ENCODE peak calls at places on chromosomes 13 and 19, in eight cellular contexts. One of them, this sample, is unnamed.

GRCh38 chr13:41613471-41613870 is 156.1 kb downstream of the RGCC start:
- DNase-seq in CD8-positive, alpha-beta memory T cell: no peak
- DNase-seq in psoas muscle: no peak
- DNase-seq in ureter: no peak
- DNase-seq in LHCN-M2: no peak
- DNase-seq in C1 segment of cervical spinal cord: no peak
- DNase-seq in transverse colon: no peak
- DNase-seq in NCI-H1048: no peak
- DNase-seq in this sample: no peak

GRCh38 chr19:31120952-31121351 is 228.3 kb downstream of the TSHZ3 start:
- DNase-seq in psoas muscle: no peak
- DNase-seq in LHCN-M2: no peak
- DNase-seq in NCI-H1048: no peak
- DNase-seq in CD8-positive, alpha-beta memory T cell: no peak
- DNase-seq in transverse colon: no peak
- DNase-seq in ureter: no peak
- DNase-seq in C1 segment of cervical spinal cord: no peak
- DNase-seq in this sample: no peak

GRCh38 chr13:50916701-50917184 is 7.2 kb downstream of the RNASEH2B start:
- DNase-seq in C1 segment of cervical spinal cord: peak
- DNase-seq in transverse colon: no peak
- DNase-seq in LHCN-M2: no peak
- DNase-seq in ureter: no peak
- DNase-seq in psoas muscle: no peak
- DNase-seq in NCI-H1048: no peak
- DNase-seq in CD8-positive, alpha-beta memory T cell: no peak
- DNase-seq in this sample: no peak

GRCh38 chr13:45119469-45119989 is 781 bp upstream of the GTF2F2 start:
- DNase-seq in NCI-H1048: no peak
- DNase-seq in ureter: no peak
- DNase-seq in CD8-positive, alpha-beta memory T cell: peak
- DNase-seq in LHCN-M2: peak
- DNase-seq in psoas muscle: no peak
- DNase-seq in C1 segment of cervical spinal cord: peak
- DNase-seq in transverse colon: peak
- DNase-seq in this sample: no peak

GRCh38 chr13:67223024-67223423 is 7.1 kb downstream of the PCDH9 start:
- DNase-seq in C1 segment of cervical spinal cord: no peak
- DNase-seq in transverse colon: no peak
- DNase-seq in psoas muscle: no peak
- DNase-seq in NCI-H1048: no peak
- DNase-seq in LHCN-M2: peak
- DNase-seq in ureter: no peak
- DNase-seq in CD8-positive, alpha-beta memory T cell: no peak
- DNase-seq in this sample: no peak

GRCh38 chr13:109938255-109938936 is 152.0 kb upstream of the IRS2 start:
- DNase-seq in ureter: no peak
- DNase-seq in psoas muscle: no peak
- DNase-seq in transverse colon: no peak
- DNase-seq in NCI-H1048: no peak
- DNase-seq in CD8-positive, alpha-beta memory T cell: no peak
- DNase-seq in C1 segment of cervical spinal cord: no peak
- DNase-seq in LHCN-M2: peak
- DNase-seq in this sample: no peak

GRCh38 chr13:72808917-72809500 is 27.1 kb downstream of the PIBF1 start:
- DNase-seq in NCI-H1048: peak
- DNase-seq in psoas muscle: no peak
- DNase-seq in C1 segment of cervical spinal cord: no peak
- DNase-seq in ureter: no peak
- DNase-seq in LHCN-M2: peak
- DNase-seq in transverse colon: no peak
- DNase-seq in CD8-positive, alpha-beta memory T cell: no peak
- DNase-seq in this sample: peak

GRCh38 chr13:99803141-99803540 is 168.4 kb downstream of the ZIC5 start:
- DNase-seq in ureter: no peak
- DNase-seq in CD8-positive, alpha-beta memory T cell: no peak
- DNase-seq in LHCN-M2: no peak
- DNase-seq in NCI-H1048: no peak
- DNase-seq in C1 segment of cervical spinal cord: no peak
- DNase-seq in transverse colon: no peak
- DNase-seq in psoas muscle: no peak
- DNase-seq in this sample: no peak

GRCh38 chr19:50477751-50478515 is 1.3 kb upstream of the GARIN5A start:
- DNase-seq in CD8-positive, alpha-beta memory T cell: no peak
- DNase-seq in psoas muscle: peak
- DNase-seq in LHCN-M2: no peak
- DNase-seq in transverse colon: no peak
- DNase-seq in NCI-H1048: no peak
- DNase-seq in C1 segment of cervical spinal cord: no peak
- DNase-seq in ureter: no peak
- DNase-seq in this sample: no peak

GRCh38 chr19:17861542-17862402 is 2.1 kb downstream of the RPL18A start:
- DNase-seq in psoas muscle: no peak
- DNase-seq in ureter: no peak
- DNase-seq in C1 segment of cervical spinal cord: no peak
- DNase-seq in transverse colon: no peak
- DNase-seq in LHCN-M2: no peak
- DNase-seq in NCI-H1048: no peak
- DNase-seq in CD8-positive, alpha-beta memory T cell: no peak
- DNase-seq in this sample: no peak

GRCh38 chr13:30107536-30108136 is 199.7 kb downstream of the KATNAL1 start:
- DNase-seq in LHCN-M2: peak
- DNase-seq in NCI-H1048: no peak
- DNase-seq in ureter: no peak
- DNase-seq in CD8-positive, alpha-beta memory T cell: no peak
- DNase-seq in C1 segment of cervical spinal cord: no peak
- DNase-seq in transverse colon: peak
- DNase-seq in psoas muscle: no peak
- DNase-seq in this sample: no peak

This sample was measured in neuronal stem cell.